ENCODE peak calls at places on chromosomes 5 and 9, in four cellular contexts. G, V, M and H are unnamed samples.

GRCh38 chr9:136513191-136513590 is 30.4 kb upstream of the SEC16A start:
- DNase-seq in G (no peak), V (no peak), M (no peak), H (peak; percentile 55)

GRCh38 chr9:111287127-111287526 is 42.9 kb downstream of the OR2K2 start:
- DNase-seq in G (peak; percentile 87), V (no peak), M (no peak), H (no peak)

GRCh38 chr5:131147258-131147657 is 17.8 kb downstream of the HINT1 start:
- DNase-seq in G (no peak), V (no peak), M (no peak), H (no peak)

GRCh38 chr5:122908662-122909061 is 63.2 kb downstream of the SNX24 start:
- DNase-seq in G (peak; percentile 23), V (no peak), M (no peak), H (no peak)

GRCh38 chr5:161378701-161379100 is 167.8 kb downstream of the GABRB2 start:
- DNase-seq in G (no peak), V (no peak), M (no peak), H (no peak)

GRCh38 chr5:118450924-118451332 is 537.4 kb downstream of the DTWD2 start:
- DNase-seq in G (no peak), V (no peak), M (no peak), H (no peak)

GRCh38 chr9:78566948-78567675 is 270.2 kb downstream of the PSAT1 start:
- DNase-seq in G (peak; percentile 31), V (no peak), M (no peak), H (no peak)

GRCh38 chr5:36447776-36448175 is 146.1 kb upstream of the RANBP3L start:
- DNase-seq in G (no peak), V (no peak), M (no peak), H (no peak)

GRCh38 chr5:169656125-169656990 is 19.3 kb downstream of the DOCK2 start:
- DNase-seq in G (no peak), V (no peak), M (no peak), H (peak; percentile 6)

GRCh38 chr5:93092349-93093105 is 488.5 kb downstream of the NR2F1-AS1 start:
- DNase-seq in G (peak; percentile 59), V (no peak), M (no peak), H (no peak)
- TF ChIP-seq CTCF in G (peak; percentile 59), V (peak; percentile 57), M (no peak), H (no peak)

DNA sequence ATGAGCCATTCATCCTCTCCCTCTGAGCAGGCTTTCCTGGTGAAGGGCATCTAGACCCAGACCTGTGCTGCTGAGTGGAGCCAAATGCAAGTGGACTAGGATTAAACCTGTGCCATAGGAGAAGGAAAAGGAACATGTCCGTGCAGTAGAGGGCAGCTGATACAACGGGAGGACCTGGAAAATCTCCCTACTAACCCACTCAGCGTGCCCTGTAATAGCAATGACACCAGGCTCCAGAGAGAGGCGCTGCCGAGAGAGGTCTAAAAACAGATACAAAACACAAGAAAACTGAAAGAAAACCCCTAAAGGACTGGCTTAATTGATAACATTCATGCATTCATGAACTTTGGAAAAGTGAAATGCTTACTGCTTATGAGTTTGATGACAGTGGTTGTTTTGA is 60.8 kb downstream of the PFDN1 start:
- DNase-seq in G (no peak), V (no peak), M (no peak), H (no peak)
- TF ChIP-seq CTCF in G (peak; percentile 36), V (peak; percentile 2), M (no peak), H (no peak)

DNA sequence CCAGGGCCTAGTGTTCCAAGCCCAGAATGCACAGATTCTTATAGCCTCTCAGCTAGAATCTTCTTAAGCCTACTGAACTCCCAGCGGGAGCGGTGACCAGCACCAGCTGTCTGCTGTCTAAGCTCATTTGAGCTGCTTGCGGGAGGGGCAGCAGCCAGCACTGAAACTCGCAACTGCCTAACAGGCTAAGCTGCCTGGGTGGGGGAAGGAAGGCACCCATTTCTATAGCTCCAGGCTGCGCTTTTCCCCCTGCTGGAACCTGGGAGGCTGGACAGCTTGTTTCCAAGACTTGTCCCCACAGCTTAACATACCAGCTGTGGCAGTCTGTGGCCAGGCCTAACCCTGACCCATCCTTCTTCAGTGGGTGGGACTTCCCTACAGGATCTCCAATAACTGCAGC is 512.9 kb downstream of the EFNA5 start:
- DNase-seq in G (no peak), V (no peak), M (no peak), H (no peak)
- TF ChIP-seq CTCF in G (no peak), V (no peak), M (no peak), H (no peak)

DNA sequence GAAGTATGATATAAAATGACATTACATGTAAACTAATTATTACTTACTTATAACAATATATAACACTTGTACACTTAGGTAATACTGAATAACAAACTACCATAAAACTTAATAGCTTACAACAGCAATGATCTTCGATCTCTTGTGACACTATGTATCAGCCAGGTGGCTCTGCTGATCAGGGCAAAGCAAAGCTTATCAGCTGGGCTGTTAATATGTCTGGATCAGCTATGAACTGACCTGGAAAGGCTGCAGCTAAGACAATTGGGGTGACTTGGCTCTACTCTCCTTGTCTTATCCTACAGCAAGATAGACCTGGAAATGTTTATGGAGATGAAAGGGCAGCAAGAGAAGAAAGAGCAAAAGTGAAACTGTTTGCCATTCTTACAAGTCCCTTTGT is 511.3 kb downstream of the TLR4 start:
- DNase-seq in G (no peak), V (no peak), M (no peak), H (no peak)
- TF ChIP-seq CTCF in G (no peak), V (no peak), M (no peak), H (no peak)

GRCh38 chr9:76433851-76434250 is 25.1 kb upstream of the GCNT1 start:
- DNase-seq in G (peak; percentile 27), V (no peak), M (no peak), H (no peak)
- TF ChIP-seq CTCF in G (no peak), V (no peak), M (no peak), H (no peak)

DNA sequence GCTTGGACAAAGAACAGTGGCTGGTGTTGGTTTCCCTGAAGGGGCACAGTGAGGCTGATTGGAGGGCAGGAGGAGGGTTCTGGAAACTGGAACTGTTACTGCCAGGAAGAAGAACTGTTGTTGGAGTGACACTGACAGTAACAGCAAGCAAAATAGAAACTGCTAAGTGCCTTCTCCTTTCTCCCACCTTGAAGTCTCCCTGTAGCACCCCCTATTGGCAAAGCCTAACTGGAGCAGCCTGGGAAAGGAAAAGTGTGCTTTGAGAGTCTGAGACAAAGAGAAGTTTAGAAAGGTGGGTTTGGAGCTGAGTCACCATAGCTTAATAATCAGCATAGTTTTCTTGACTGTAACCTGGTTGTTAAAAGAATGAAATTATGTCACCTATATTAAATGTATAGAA is 2.5 kb upstream of the TMEM174 start:
- DNase-seq in G (no peak), V (no peak), M (peak; percentile 55), H (no peak)
- TF ChIP-seq CTCF in G (peak; percentile 46), V (peak; percentile 18), M (peak; percentile 52), H (peak; percentile 31)

DNA sequence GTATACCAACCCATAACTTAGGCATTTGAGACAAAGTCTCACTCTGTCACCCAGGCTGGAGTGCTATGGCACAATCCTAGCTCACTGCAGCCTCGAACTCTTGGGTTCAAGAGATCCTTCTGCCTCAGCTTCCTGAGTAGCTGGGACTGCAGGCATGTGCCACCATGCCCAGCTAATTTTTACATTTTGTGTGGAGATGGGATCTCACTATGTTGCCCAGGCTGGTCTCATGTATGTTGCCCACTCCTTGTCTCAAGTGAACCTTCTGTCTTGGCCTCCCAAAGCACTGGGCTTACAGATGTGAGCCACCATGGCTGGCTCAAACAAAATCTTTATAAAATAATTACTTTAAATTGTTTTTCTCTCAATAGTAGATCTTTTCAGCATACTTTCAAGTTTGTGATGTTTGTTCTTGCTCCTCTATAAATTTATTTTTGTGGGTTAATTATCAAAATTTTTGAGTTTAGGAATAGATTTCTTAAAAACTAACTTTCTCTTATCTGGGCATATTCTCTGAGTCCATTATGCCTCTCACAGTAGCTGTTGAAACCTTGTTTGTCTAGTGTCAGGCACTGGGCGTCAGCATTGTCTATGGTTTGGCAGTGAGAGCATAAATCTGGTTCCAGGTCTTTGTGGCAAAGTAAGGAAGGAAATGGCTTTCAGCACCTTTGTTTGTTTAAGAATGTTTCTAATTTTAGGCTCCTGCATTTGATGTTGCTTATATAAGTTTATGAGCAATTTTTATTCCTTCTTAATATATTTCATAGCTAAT is 38.7 kb downstream of the NLN start:
- DNase-seq in G (peak; percentile 82), V (no peak), M (no peak), H (peak; percentile 47)
- TF ChIP-seq CTCF in G (peak; percentile 65), V (peak; percentile 21), M (no peak), H (peak; percentile 31)

GRCh38 chr5:167049771-167050567 is 1241.5 kb upstream of the WWC1 start:
- DNase-seq in G (no peak), V (no peak), M (no peak), H (no peak)

GRCh38 chr5:167051369-167051768 is 1240.1 kb upstream of the WWC1 start:
- DNase-seq in G (no peak), V (no peak), M (no peak), H (no peak)

GRCh38 chr5:167050568-167051214 is 1240.8 kb upstream of the WWC1 start:
- DNase-seq in G (no peak), V (no peak), M (peak; percentile 45), H (no peak)

GRCh38 chr5:167049043-167049663 is 1242.3 kb upstream of the WWC1 start:
- DNase-seq in G (peak; percentile 3), V (no peak), M (peak; percentile 52), H (peak; percentile 25)
- TF ChIP-seq CTCF in G (peak; percentile 48), V (no peak), M (peak; percentile 76), H (peak; percentile 49)

GRCh38 chr9:105503873-105504272 is 54.1 kb upstream of the FKTN start:
- DNase-seq in G (no peak), V (no peak), M (no peak), H (no peak)

GRCh38 chr9:105497704-105498103 is 49.9 kb downstream of the FSD1L start:
- DNase-seq in G (no peak), V (no peak), M (no peak), H (no peak)

GRCh38 chr9:105502276-105502675 is 54.4 kb downstream of the FSD1L start:
- DNase-seq in G (no peak), V (no peak), M (no peak), H (no peak)

GRCh38 chr9:105501414-105501813 is 53.6 kb downstream of the FSD1L start:
- DNase-seq in G (no peak), V (no peak), M (no peak), H (no peak)

DNA sequence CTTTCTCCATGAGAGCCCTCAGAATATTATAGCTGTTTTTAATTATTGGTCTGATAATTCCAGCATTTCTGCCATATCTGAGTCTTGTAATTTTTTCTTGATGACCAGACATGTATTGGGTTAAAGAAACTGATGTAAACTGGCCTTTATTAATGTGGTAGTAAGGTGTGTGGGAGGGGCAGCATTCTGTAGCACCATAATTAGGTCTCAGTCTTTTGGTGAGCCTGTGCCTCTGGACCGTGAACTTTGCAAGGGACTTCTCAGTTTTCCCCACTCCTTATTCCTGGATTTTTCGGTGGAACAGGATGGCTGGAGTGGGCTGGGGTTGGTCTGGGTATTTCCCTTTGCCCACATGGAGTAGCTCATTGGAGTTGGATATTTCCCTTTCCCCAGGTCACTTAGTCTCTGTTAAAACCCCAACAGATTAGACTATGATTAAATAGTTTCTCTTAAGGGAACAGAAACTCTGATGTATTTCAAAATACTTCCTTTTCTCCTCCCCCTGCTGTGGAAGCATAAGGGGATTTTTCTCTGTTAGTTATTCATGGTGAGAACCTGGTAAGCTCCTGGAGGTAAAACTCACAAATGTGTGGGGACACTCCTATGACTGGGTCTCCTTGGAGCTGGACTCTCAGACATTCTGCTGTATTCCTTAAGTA is 52.4 kb downstream of the FSD1L start:
- DNase-seq in G (no peak), V (no peak), M (no peak), H (no peak)
- TF ChIP-seq CTCF in G (no peak), V (no peak), M (no peak), H (no peak)